ENCODE peak calls at places on chromosomes 12 and 14, in eight cellular contexts. P is Daoy; B is choroid plexus epithelial cell; T is CD8-positive, alpha-beta T cell; X is HFFc6; W is CD4-positive, alpha-beta T cell; L is A172; J is H9. M is an unnamed sample.

GRCh38 chr12:121391619-121392324 is 8.1 kb upstream of the RNF34 start:
- DNase-seq in P (peak), B (peak), T (no peak), X (peak), W (no peak), L (no peak), J (no peak), M (no peak)

GRCh38 chr14:94322648-94323570 is at the start of gene SERPINA6:
- DNase-seq in P (peak), B (peak), T (no peak), X (no peak), W (no peak), L (peak), J (no peak), M (no peak)

GRCh38 chr14:92946847-92947545 is 24.0 kb downstream of the CHGA start:
- DNase-seq in P (no peak), B (no peak), T (no peak), X (no peak), W (no peak), L (no peak), J (no peak), M (no peak)

GRCh38 chr12:47312794-47313426 is 233.2 kb upstream of the AMIGO2 start:
- DNase-seq in P (no peak), B (no peak), T (no peak), X (no peak), W (no peak), L (no peak), J (no peak), M (no peak)

GRCh38 chr12:27838543-27838942 is 58.5 kb upstream of the MANSC4 start:
- DNase-seq in P (no peak), B (no peak), T (no peak), X (no peak), W (no peak), L (no peak), J (no peak), M (no peak)

GRCh38 chr14:55430024-55430690 is 10.3 kb downstream of the TBPL2 start:
- DNase-seq in P (peak), B (peak), T (no peak), X (peak), W (peak), L (peak), J (no peak), M (peak)

GRCh38 chr12:85658236-85658635 is 178.0 kb downstream of the RASSF9 start:
- DNase-seq in P (no peak), B (no peak), T (no peak), X (no peak), W (no peak), L (no peak), J (no peak), M (no peak)

GRCh38 chr12:118103231-118103600 is 595 bp downstream of the VSIG10 start:
- DNase-seq in P (peak), B (peak), T (no peak), X (no peak), W (no peak), L (no peak), J (peak), M (no peak)

GRCh38 chr12:45730842-45731336 is 1.4 kb downstream of the ARID2 start:
- DNase-seq in P (peak), B (peak), T (no peak), X (no peak), W (peak), L (peak), J (no peak), M (no peak)

GRCh38 chr12:112824701-112825100 is 33.2 kb downstream of the RPH3A start:
- DNase-seq in P (no peak), B (no peak), T (no peak), X (no peak), W (no peak), L (no peak), J (no peak), M (no peak)

M was measured in ELF-1.